ENCODE peak calls at places on chromosomes 3 and 15, in seven cellular contexts. F is tibial nerve, P is tibial artery, J is SK-N-SH, H is IMR-90, G is small intestine, B is GM23338. K is an unnamed sample. For H3K4me1, the result is how much of the 10 kb centered on the place peaks cover.

GRCh38 chr3:18725668-18726407 is 300.7 kb upstream of the SATB1 start:
- DNase-seq in J (no peak), F (no peak), G (peak), H (no peak), P (no peak), B (no peak), K (no peak)

GRCh38 chr3:142276780-142277179 is 51.4 kb upstream of the GK5 start:
- DNase-seq in G (no peak), P (no peak), F (no peak), J (no peak), B (no peak), H (peak), K (no peak)

GRCh38 chr3:100748967-100749366 is 39.7 kb downstream of the TFG start:
- DNase-seq in F (no peak), H (no peak), P (no peak), J (no peak), B (no peak), G (no peak), K (no peak)

GRCh38 chr15:35622641-35623340 is 76.8 kb upstream of the DPH6 start:
- DNase-seq in G (no peak), F (no peak), H (no peak), B (no peak), J (no peak), P (no peak), K (no peak)

GRCh38 chr15:81299630-81300273 is 24.2 kb downstream of the STARD5 start:
- DNase-seq in G (no peak), B (no peak), P (no peak), J (no peak), F (no peak), H (no peak), K (no peak)

GRCh38 chr3:187678869-187679268 is 8.7 kb upstream of the SST start:
- DNase-seq in B (peak), P (no peak), G (peak), H (peak), J (peak), F (peak), K (no peak)

GRCh38 chr3:151003772-151004127 is 31.2 kb upstream of the CLRN1 start:
- DNase-seq in B (no peak), G (no peak), F (no peak), H (no peak), J (no peak), P (no peak), K (no peak)

GRCh38 chr15:77180757-77181156 is 109.8 kb upstream of the TSPAN3 start:
- DNase-seq in G (no peak), H (peak), P (no peak), J (no peak), F (no peak), B (no peak), K (no peak)

GRCh38 chr3:107928084-107928445 is 162.8 kb downstream of the CD47 start:
- DNase-seq in J (peak), P (no peak), H (peak), G (peak), B (peak), F (no peak), K (no peak)

GRCh38 chr3:107082527-107082926 is 294.7 kb upstream of the CCDC54 start:
- DNase-seq in F (no peak), J (no peak), P (no peak), B (no peak), H (peak), G (no peak), K (no peak)

GRCh38 chr3:61108247-61109019 is 142.8 kb downstream of the FHIT start:
- DNase-seq in H (no peak), F (no peak), B (no peak), G (peak), P (no peak), J (no peak), K (no peak)

GRCh38 chr3:29644956-29645661 is 364.2 kb downstream of the RBMS3 start:
- DNase-seq in H (no peak), P (no peak), G (no peak), F (no peak), B (no peak), J (no peak), K (no peak)

GRCh38 chr3:158168996-158169573 is 59.2 kb downstream of the RSRC1 start:
- DNase-seq in B (no peak), J (no peak), F (no peak), P (no peak), H (peak), G (peak), K (no peak)

GRCh38 chr3:30617653-30618052 is 11.3 kb downstream of the TGFBR2 start:
- DNase-seq in F (no peak), H (no peak), G (no peak), B (no peak), J (no peak), P (no peak), K (no peak)

GRCh38 chr3:55327131-55327920 is 159.8 kb downstream of the WNT5A start:
- DNase-seq in F (no peak), H (peak), G (no peak), J (no peak), P (no peak), B (no peak), K (no peak)

GRCh38 chr3:146550743-146551510 is 6.5 kb upstream of the PLSCR1 start:
- DNase-seq in B (no peak), P (no peak), H (peak), J (no peak), G (peak), F (no peak), K (no peak)

GRCh38 chr3:117874904-117875874 is 1159.5 kb downstream of the IGSF11 start:
- DNase-seq in G (no peak), J (no peak), H (peak), F (no peak), P (no peak), B (no peak), K (no peak)

GRCh38 chr3:35498506-35499210 is 140.7 kb upstream of the ARPP21 start:
- DNase-seq in P (no peak), F (no peak), J (no peak), B (no peak), H (no peak), G (no peak), K (no peak)

GRCh38 chr15:64842986-64843561 is 1.4 kb downstream of the PLEKHO2 start:
- DNase-seq in J (peak), G (no peak), H (peak), F (peak), P (peak), B (no peak), K (peak)
- H3K4me1 ChIP-seq in J (under half), G (under half), H (under half), F (under half), P (under half), B (half or more), K (under half)

GRCh38 chr3:27354588-27355203 is 14.5 kb downstream of the NEK10 start:
- DNase-seq in P (no peak), J (no peak), G (peak), B (peak), H (no peak), F (no peak), K (no peak)

GRCh38 chr3:27357665-27358258 is 11.4 kb downstream of the NEK10 start:
- DNase-seq in B (peak), G (peak), H (peak), J (peak), F (peak), P (peak), K (no peak)

GRCh38 chr3:27360113-27361078 is 8.8 kb downstream of the NEK10 start:
- DNase-seq in B (no peak), P (no peak), F (no peak), H (peak), G (peak), J (no peak), K (no peak)

GRCh38 chr3:27356976-27357375 is 12.2 kb downstream of the NEK10 start:
- DNase-seq in G (no peak), J (no peak), F (no peak), P (no peak), B (no peak), H (no peak), K (no peak)

GRCh38 chr3:27358372-27358771 is 10.8 kb downstream of the NEK10 start:
- DNase-seq in H (no peak), G (no peak), F (no peak), J (no peak), B (no peak), P (no peak), K (no peak)
- H3K4me1 ChIP-seq in H (under half), G (under half), F (under half), J (under half), B (under half), P (under half), K (under half)

DNA sequence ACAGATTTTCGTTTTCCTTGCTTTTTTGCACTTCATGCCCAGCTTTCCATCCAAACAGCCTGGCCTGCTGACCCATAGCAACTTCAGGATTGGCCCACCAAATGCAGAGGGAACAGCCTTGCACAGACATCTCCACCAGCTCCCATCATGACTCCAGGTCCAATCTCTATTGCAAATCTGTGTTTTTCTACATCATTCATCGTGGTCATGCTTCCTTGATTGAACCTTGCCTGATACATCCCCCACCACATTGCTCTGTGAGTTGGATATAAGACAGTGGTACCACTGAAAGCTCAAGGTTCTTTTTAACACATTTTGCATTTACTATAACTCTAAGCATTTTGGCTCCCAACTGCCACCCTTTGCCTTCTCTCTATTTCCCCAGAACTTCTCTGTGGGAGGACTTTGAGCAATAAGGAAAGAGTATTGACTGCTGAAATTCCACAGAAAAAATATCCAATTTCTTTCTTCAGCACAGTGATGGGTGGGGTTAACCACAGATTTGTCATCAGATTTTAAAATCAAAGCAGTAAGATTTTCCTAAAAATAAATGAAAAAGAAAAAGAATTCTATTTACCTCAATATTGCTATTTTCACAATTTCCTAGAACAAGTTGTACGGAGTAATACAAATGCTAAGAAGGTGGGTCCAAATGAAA is 114.7 kb upstream of the GALNT15 start:
- DNase-seq in B (no peak), J (no peak), P (no peak), H (no peak), F (no peak), G (no peak), K (no peak)
- H3K4me1 ChIP-seq in B (under half), J (under half), P (under half), H (under half), F (half or more), G (under half), K (half or more)

DNA sequence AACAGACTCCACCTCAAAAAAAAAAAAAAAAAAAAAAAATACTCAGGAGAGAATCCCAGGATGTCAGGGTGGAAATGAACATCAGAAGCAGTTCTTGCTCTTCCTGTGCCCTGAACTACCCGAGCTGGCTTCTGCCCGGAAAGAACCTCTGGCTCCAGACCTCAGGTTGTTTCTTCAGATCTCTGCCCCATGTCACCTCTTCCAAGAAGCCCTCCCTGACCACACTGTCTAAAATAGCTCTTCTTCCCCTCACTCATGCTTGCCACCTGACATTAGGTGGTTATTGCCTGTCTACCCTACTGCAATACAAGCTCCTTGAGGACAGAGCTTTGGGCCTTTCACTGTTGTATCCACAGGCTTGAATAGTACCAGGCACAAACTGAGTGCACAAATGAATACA is 8.2 kb downstream of the TKT start:
- DNase-seq in H (no peak), J (no peak), F (no peak), B (no peak), P (no peak), G (no peak), K (no peak)
- H3K4me1 ChIP-seq in H (under half), J (under half), F (half or more), B (half or more), P (under half), G (under half), K (under half)

GRCh38 chr15:75669191-75669878 is 21.6 kb downstream of the SNX33 start:
- DNase-seq in J (no peak), P (no peak), F (no peak), G (no peak), H (peak), B (no peak), K (no peak)

GRCh38 chr15:75669879-75670212 is 22.1 kb downstream of the SNX33 start:
- DNase-seq in G (no peak), J (no peak), B (no peak), P (no peak), H (no peak), F (no peak), K (no peak)

GRCh38 chr15:75662823-75663519 is 15.3 kb downstream of the SNX33 start:
- DNase-seq in P (no peak), B (no peak), F (no peak), G (no peak), J (no peak), H (no peak), K (no peak)

GRCh38 chr15:75663931-75664421 is 16.3 kb downstream of the SNX33 start:
- DNase-seq in G (peak), P (no peak), F (no peak), B (no peak), H (no peak), J (no peak), K (no peak)

GRCh38 chr15:75666823-75667501 is 19.2 kb downstream of the SNX33 start:
- DNase-seq in P (peak), B (no peak), F (peak), G (peak), J (no peak), H (peak), K (peak)
- H3K4me1 ChIP-seq in P (under half), B (under half), F (under half), G (under half), J (under half), H (under half), K (under half)

DNA sequence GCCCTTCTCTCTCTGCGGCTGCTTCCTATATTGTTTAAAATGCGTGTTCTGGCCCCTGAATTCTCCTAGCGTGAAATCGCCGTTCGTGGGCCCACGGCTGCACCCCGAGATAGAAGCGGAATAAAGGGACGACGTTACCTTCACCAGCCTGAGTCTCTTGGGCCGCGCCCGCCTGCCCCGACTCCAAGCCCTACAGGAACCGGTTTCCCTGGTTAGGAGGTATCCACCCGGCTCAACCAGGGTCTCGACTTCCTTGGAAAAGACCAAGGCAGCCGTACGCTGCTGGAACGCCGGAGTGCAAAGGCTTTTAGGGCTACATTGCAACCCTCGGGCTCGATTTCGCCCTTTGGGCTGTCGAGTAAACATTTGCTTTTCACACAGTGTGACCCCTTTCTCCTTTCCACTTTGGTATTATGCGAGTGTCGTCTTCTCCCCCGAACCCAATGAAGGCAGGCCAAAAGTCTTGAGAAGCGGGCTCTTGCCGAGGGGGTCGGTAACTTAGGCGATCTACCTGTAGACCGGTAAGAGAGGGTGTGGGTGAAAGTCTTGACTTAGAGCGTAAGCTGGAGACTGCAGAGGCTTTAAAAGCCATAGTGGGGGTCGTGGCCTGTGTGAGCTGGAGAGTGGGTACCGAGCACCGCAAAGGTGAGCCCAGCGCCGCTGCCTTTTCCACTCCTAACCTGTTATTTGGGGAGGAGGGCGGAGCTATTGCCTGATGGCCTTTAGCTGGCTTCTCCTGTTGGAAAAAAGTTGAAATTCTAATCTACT is 2.0 kb downstream of the TRIM71 start:
- DNase-seq in B (peak), G (no peak), P (no peak), F (no peak), J (no peak), H (no peak), K (no peak)
- H3K4me1 ChIP-seq in B (under half), G (under half), P (under half), F (under half), J (under half), H (under half), K (under half)